ENCODE peak calls at places on chromosomes 11 and 22, in nine cellular contexts. C is GM23338, F is prostate gland, G is spleen, J is HL-60, L is stomach, M is endothelial cell of umbilical vein, Y is SK-N-SH, S is sigmoid colon. A is an unnamed sample.

GRCh38 chr11:1389932-1390587 is at the start of gene BRSK2:
- DNase-seq in C (peak), F (no peak), G (no peak), J (no peak), L (no peak), M (no peak), Y (no peak), S (no peak), A (no peak)

GRCh38 chr11:115324569-115325432 is 179.4 kb downstream of the CADM1 start:
- DNase-seq in C (peak), F (peak), G (no peak), J (peak), L (peak), M (peak), Y (peak), S (no peak), A (no peak)

GRCh38 chr22:49997932-49998717 is 14.4 kb downstream of the IL17REL start:
- DNase-seq in C (no peak), F (no peak), G (no peak), J (no peak), L (no peak), M (no peak), Y (peak), S (no peak), A (peak)

GRCh38 chr11:79670846-79671245 is 230.0 kb upstream of the TENM4 start:
- DNase-seq in C (no peak), F (no peak), G (no peak), J (no peak), L (no peak), M (no peak), Y (no peak), S (no peak), A (no peak)

GRCh38 chr11:69888671-69889076 is 69.5 kb upstream of the FGF3 start:
- DNase-seq in C (peak), F (peak), G (peak), J (peak), L (peak), M (peak), Y (peak), S (no peak), A (no peak)

GRCh38 chr11:131422491-131422890 is 52.1 kb downstream of the NTM start:
- DNase-seq in C (no peak), F (no peak), G (no peak), J (no peak), L (no peak), M (no peak), Y (no peak), S (no peak), A (no peak)

GRCh38 chr22:50207383-50208031 is 6.7 kb downstream of the SELENOO start:
- DNase-seq in C (no peak), F (no peak), G (peak), J (no peak), L (no peak), M (peak), Y (no peak), S (no peak), A (no peak)

GRCh38 chr11:3616721-3617460 is 24.9 kb downstream of the ART5 start:
- DNase-seq in C (no peak), F (no peak), G (peak), J (no peak), L (no peak), M (no peak), Y (no peak), S (peak), A (no peak)

GRCh38 chr11:97908354-97908753 is 1112.4 kb upstream of the CNTN5 start:
- DNase-seq in C (peak), F (no peak), G (no peak), J (no peak), L (no peak), M (no peak), Y (no peak), S (no peak), A (no peak)

GRCh38 chr22:23380230-23380573 is 199.9 kb downstream of the IGLL1 start:
- DNase-seq in C (no peak), F (no peak), G (no peak), J (no peak), L (peak), M (no peak), Y (no peak), S (no peak), A (no peak)

GRCh38 chr11:131808466-131808865 is 438.1 kb downstream of the NTM start:
- DNase-seq in C (no peak), F (no peak), G (no peak), J (no peak), L (no peak), M (no peak), Y (no peak), S (no peak), A (no peak)

GRCh38 chr11:35083181-35084061 is 55.5 kb upstream of the CD44 start:
- DNase-seq in C (peak), F (peak), G (peak), J (peak), L (peak), M (no peak), Y (no peak), S (peak), A (no peak)

GRCh38 chr11:87212891-87213290 is 175.2 kb downstream of the TMEM135 start:
- DNase-seq in C (no peak), F (no peak), G (no peak), J (no peak), L (no peak), M (no peak), Y (no peak), S (no peak), A (no peak)

GRCh38 chr11:75492181-75492820 is 33.4 kb downstream of the GDPD5 start:
- DNase-seq in C (peak), F (no peak), G (peak), J (peak), L (peak), M (peak), Y (no peak), S (no peak), A (no peak)

GRCh38 chr11:124740277-124740882 is 638 bp downstream of the NRGN start:
- DNase-seq in C (peak), F (no peak), G (peak), J (peak), L (no peak), M (peak), Y (peak), S (no peak), A (peak)

GRCh38 chr11:105790021-105790420 is 180.1 kb downstream of the GRIA4 start:
- DNase-seq in C (no peak), F (no peak), G (no peak), J (no peak), L (no peak), M (no peak), Y (no peak), S (no peak), A (no peak)

GRCh38 chr22:37502342-37503182 is 16.4 kb upstream of the MFNG start:
- DNase-seq in C (no peak), F (peak), G (no peak), J (no peak), L (peak), M (no peak), Y (no peak), S (no peak), A (peak)

GRCh38 chr11:78022397-78023396 is at the start of gene KCTD14:
- DNase-seq in C (peak), F (peak), G (no peak), J (no peak), L (peak), M (no peak), Y (peak), S (peak), A (peak)

GRCh38 chr11:121291896-121292502 is 572 bp upstream of the SC5D start:
- DNase-seq in C (peak), F (peak), G (no peak), J (no peak), L (no peak), M (no peak), Y (peak), S (no peak), A (no peak)

GRCh38 chr11:33634291-33634834 is 66.3 kb downstream of the C11orf91 start:
- DNase-seq in C (no peak), F (no peak), G (no peak), J (no peak), L (no peak), M (no peak), Y (no peak), S (no peak), A (no peak)

GRCh38 chr11:46265764-46266163 is 11.7 kb upstream of the CREB3L1 start:
- DNase-seq in C (no peak), F (no peak), G (peak), J (no peak), L (no peak), M (no peak), Y (no peak), S (no peak), A (no peak)

GRCh38 chr11:122293298-122294023 is 177.4 kb upstream of the BLID start:
- DNase-seq in C (peak), F (no peak), G (no peak), J (no peak), L (no peak), M (no peak), Y (no peak), S (no peak), A (no peak)

GRCh38 chr11:128330203-128330602 is 257.2 kb downstream of the ETS1 start:
- DNase-seq in C (no peak), F (no peak), G (peak), J (no peak), L (no peak), M (peak), Y (no peak), S (no peak), A (no peak)

GRCh38 chr11:64842851-64843841 is 1.3 kb downstream of the CDC42BPG start:
- DNase-seq in C (no peak), F (peak), G (peak), J (no peak), L (peak), M (no peak), Y (no peak), S (no peak), A (peak)

GRCh38 chr22:17213976-17214375 is 5.3 kb downstream of the ADA2 start:
- DNase-seq in C (peak), F (peak), G (no peak), J (no peak), L (peak), M (peak), Y (no peak), S (peak), A (peak)

GRCh38 chr11:128886401-128887119 is 4.6 kb upstream of the KCNJ5 start:
- DNase-seq in C (peak), F (no peak), G (no peak), J (no peak), L (peak), M (no peak), Y (peak), S (no peak), A (no peak)

GRCh38 chr11:69295995-69296889 is 2.3 kb downstream of the MYEOV start:
- DNase-seq in C (no peak), F (no peak), G (peak), J (peak), L (peak), M (no peak), Y (no peak), S (peak), A (no peak)

GRCh38 chr11:114216804-114217195 is 79.4 kb upstream of the NNMT start:
- DNase-seq in C (no peak), F (no peak), G (no peak), J (no peak), L (no peak), M (no peak), Y (no peak), S (no peak), A (no peak)

GRCh38 chr11:37747121-37747520 is 1149.1 kb upstream of the RAG2 start:
- DNase-seq in C (no peak), F (no peak), G (no peak), J (no peak), L (no peak), M (no peak), Y (no peak), S (no peak), A (no peak)

GRCh38 chr22:25100972-25101371 is 98.7 kb upstream of the CRYBB3 start:
- DNase-seq in C (no peak), F (no peak), G (no peak), J (no peak), L (no peak), M (peak), Y (peak), S (no peak), A (no peak)

GRCh38 chr22:35376728-35377472 is 4.0 kb upstream of the HMOX1 start:
- DNase-seq in C (peak), F (peak), G (peak), J (peak), L (peak), M (peak), Y (no peak), S (peak), A (peak)

GRCh38 chr11:105108247-105108646 is 31.3 kb downstream of the CARD18 start:
- DNase-seq in C (no peak), F (no peak), G (no peak), J (no peak), L (no peak), M (no peak), Y (no peak), S (no peak), A (no peak)

GRCh38 chr22:49417833-49418232 is 409.8 kb downstream of the BRD1 start:
- DNase-seq in C (no peak), F (no peak), G (no peak), J (no peak), L (no peak), M (no peak), Y (no peak), S (no peak), A (no peak)

GRCh38 chr22:50274311-50274710 is 4.1 kb upstream of the MAPK11 start:
- DNase-seq in C (peak), F (peak), G (no peak), J (no peak), L (peak), M (peak), Y (peak), S (no peak), A (no peak)

DNA sequence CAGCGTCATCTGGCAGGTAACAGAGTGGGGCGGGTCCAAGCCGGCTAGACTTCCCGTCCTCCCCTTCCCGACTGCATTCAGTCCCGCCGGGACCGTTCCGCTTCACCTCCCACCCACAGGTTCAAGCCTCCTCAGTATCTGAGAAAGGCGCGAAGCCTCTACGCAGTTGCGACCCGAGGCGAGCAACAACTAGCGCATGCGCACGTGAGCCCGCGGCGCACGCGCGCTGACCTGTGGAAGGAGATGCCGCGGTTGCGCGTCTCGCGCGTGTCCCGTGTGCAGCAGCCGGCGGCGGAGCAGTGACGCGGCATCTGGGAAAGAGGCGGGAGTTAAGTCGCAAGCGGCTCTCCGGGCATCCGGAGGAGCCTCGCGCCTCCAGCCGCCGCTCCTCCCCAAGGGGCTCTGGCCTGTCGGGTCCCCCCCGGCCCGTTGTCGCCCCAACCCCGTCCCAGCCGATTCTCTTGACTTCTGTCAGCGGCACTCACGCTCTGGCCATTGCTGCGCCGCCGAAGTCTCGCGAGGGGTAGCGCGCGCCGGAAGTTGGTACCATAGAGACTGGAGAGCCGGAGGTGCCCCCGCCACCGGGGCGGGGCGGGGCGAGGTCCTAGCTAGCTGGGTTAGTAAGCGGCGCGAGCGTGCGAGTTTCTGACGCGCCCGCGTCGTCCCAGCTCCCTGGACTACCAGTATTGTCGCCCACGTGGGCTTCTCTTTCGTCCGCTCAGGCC is at the start of gene THAP7:
- DNase-seq in C (peak), F (peak), G (peak), J (peak), L (peak), M (peak), Y (peak), S (peak), A (peak)
- TF ChIP-seq POLR2AphosphoS5 in C (peak), F (peak), G (peak), J (peak), L (peak), M (peak), Y (peak), S (peak), A (peak)

DNA sequence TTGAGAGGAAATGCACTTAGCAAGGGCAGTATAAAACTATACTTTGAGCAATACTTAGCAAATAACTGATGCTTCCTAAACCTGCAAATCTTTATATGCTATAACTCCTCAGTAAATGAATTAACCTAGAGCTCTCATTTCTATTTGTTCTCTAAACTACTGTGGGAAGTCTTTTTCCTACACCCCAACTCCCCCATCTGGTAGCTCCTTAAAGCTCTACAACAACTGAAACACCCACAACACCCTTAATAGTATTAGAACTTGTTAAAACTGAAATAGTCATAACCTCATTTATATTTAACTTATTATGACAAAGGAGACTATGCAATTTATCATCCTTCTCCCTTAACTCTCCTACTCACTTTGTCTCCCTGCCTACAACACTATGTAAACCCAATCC is 43.4 kb downstream of the GUCY1A2 start:
- DNase-seq in C (peak), F (no peak), G (no peak), J (no peak), L (no peak), M (no peak), Y (no peak), S (no peak), A (no peak)
- TF ChIP-seq CTCF in C (peak), F (no peak), G (no peak), J (no peak), L (no peak), M (no peak), Y (peak), S (no peak), A (no peak)

GRCh38 chr11:73343076-73343833 is 32.9 kb upstream of the RELT start:
- DNase-seq in C (peak), F (no peak), G (no peak), J (no peak), L (no peak), M (no peak), Y (peak), S (no peak), A (no peak)

GRCh38 chr11:73342633-73343032 is 33.6 kb upstream of the RELT start:
- DNase-seq in C (peak), F (no peak), G (no peak), J (no peak), L (no peak), M (no peak), Y (peak), S (no peak), A (no peak)

GRCh38 chr11:73345481-73346147 is 30.6 kb upstream of the RELT start:
- DNase-seq in C (no peak), F (no peak), G (no peak), J (no peak), L (no peak), M (no peak), Y (no peak), S (no peak), A (no peak)

GRCh38 chr11:73346186-73346935 is 29.8 kb upstream of the RELT start:
- DNase-seq in C (no peak), F (no peak), G (no peak), J (no peak), L (no peak), M (no peak), Y (no peak), S (no peak), A (no peak)

DNA sequence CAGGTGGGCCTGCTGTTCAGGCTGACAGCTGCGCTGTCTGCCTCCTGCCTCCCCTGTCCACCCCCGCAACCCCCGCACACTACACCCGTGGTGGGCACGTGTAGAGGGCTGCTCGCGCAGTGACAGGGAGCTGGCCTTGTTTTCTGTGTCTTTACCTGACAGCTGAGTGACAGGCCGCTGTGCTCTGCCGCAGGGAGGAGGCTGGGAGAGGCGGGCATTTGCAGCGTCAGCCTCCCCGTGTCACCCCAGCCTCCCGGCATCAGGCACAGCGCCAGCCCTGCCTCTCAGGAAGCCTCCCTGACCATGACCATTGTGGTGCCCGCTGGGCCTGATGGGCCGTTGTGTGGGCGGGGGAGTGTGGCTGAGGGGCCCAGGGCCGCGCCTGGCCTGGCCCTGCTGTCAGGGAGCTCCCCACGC is 32.0 kb upstream of the RELT start:
- DNase-seq in C (no peak), F (no peak), G (peak), J (no peak), L (no peak), M (no peak), Y (peak), S (peak), A (no peak)
- TF ChIP-seq POLR2AphosphoS5 in C (no peak), F (no peak), G (peak), J (no peak), L (no peak), M (no peak), Y (no peak), S (no peak), A (no peak)

GRCh38 chr11:17988465-17988864 is 24.4 kb downstream of the SERGEF start:
- DNase-seq in C (no peak), F (no peak), G (no peak), J (no peak), L (no peak), M (no peak), Y (no peak), S (no peak), A (no peak)

GRCh38 chr11:17987826-17988225 is 25.0 kb downstream of the SERGEF start:
- DNase-seq in C (no peak), F (no peak), G (no peak), J (no peak), L (no peak), M (no peak), Y (no peak), S (no peak), A (no peak)

GRCh38 chr11:17986007-17986710 is 26.7 kb downstream of the SERGEF start:
- DNase-seq in C (no peak), F (no peak), G (no peak), J (no peak), L (no peak), M (no peak), Y (no peak), S (no peak), A (no peak)

GRCh38 chr11:17985517-17985916 is 27.3 kb downstream of the SERGEF start:
- DNase-seq in C (no peak), F (peak), G (no peak), J (no peak), L (peak), M (peak), Y (no peak), S (no peak), A (no peak)

DNA sequence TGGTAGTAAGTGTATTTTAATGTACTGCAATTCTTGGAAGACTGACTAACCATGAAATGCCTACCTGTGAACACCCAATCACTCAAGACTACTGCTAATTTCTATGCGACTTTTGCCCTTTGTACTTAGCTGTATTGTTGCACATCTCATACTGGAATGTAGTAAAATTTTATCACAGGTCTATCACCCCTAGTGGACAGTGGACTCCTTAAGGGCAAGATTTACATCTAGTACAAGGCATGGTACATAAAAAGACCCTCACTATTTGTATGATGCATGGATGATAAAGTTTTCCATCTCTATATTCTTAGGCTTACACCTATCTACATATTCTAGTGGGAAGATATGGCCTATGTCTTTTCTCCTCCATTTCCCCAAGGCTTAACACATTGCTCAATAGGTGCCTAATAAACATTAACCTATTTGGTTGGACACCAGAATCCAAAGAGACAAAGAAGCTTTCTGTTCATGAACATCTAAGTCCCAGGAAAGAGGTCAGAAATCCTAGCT is 26.1 kb downstream of the SERGEF start:
- DNase-seq in C (no peak), F (no peak), G (no peak), J (no peak), L (no peak), M (no peak), Y (no peak), S (no peak), A (no peak)
- TF ChIP-seq CTCF in C (no peak), F (no peak), G (no peak), J (peak), L (no peak), M (no peak), Y (peak), S (no peak), A (no peak)